ENCODE peak calls at places on chromosomes 16 and 17, in four cellular contexts. K is tibial nerve, V is GM23248, G is IMR-90. R is an unnamed sample.

GRCh38 chr16:3058173-3059030 is 7.0 kb upstream of the IL32 start:
- DNase-seq in G (no peak), V (peak), K (peak), R (peak)

GRCh38 chr17:9473716-9474115 is 101.9 kb downstream of the STX8 start:
- DNase-seq in K (no peak), V (peak), G (peak), R (no peak)

GRCh38 chr16:85548375-85548774 is 64.7 kb upstream of the GSE1 start:
- DNase-seq in V (no peak), G (no peak), K (no peak), R (no peak)

GRCh38 chr16:67659675-67660563 is at the start of gene ACD:
- DNase-seq in V (peak), G (peak), K (peak), R (peak)

GRCh38 chr17:49723423-49723822 is 15.7 kb upstream of the SLC35B1 start:
- DNase-seq in K (no peak), G (no peak), V (no peak), R (no peak)

GRCh38 chr17:72031219-72031906 is 89.5 kb upstream of the SOX9 start:
- DNase-seq in G (no peak), K (no peak), V (no peak), R (no peak)

GRCh38 chr17:74076446-74076845 is 127.0 kb upstream of the RPL38 start:
- DNase-seq in K (no peak), G (no peak), V (no peak), R (no peak)

GRCh38 chr16:88700636-88701482 is 5.3 kb downstream of the RNF166 start:
- DNase-seq in V (peak), K (peak), G (peak), R (peak)

GRCh38 chr16:27515874-27516353 is 33.8 kb downstream of the GTF3C1 start:
- DNase-seq in K (no peak), V (peak), G (no peak), R (no peak)

GRCh38 chr16:27778171-27778925 is 228.4 kb downstream of the KATNIP start:
- DNase-seq in K (no peak), G (no peak), V (no peak), R (no peak)

GRCh38 chr17:69669441-69670178 is 255.1 kb downstream of the MAP2K6 start:
- DNase-seq in K (no peak), V (no peak), G (peak), R (no peak)

GRCh38 chr17:6098050-6098449 is 27.9 kb downstream of the WSCD1 start:
- DNase-seq in G (no peak), K (no peak), V (no peak), R (no peak)

GRCh38 chr17:40817103-40817682 is 5.2 kb downstream of the KRT10 start:
- DNase-seq in K (no peak), V (no peak), G (no peak), R (no peak)

GRCh38 chr16:78821335-78821734 is 721.9 kb downstream of the WWOX start:
- DNase-seq in K (no peak), G (no peak), V (no peak), R (no peak)

GRCh38 chr16:71257768-71258167 is 27.2 kb upstream of the HYDIN start:
- DNase-seq in V (no peak), K (no peak), G (no peak), R (no peak)

GRCh38 chr16:24198807-24199533 is 57.2 kb upstream of the CACNG3 start:
- DNase-seq in K (no peak), V (no peak), G (no peak), R (no peak)

GRCh38 chr16:17397499-17397891 is 73.3 kb downstream of the XYLT1 start:
- DNase-seq in V (peak), K (peak), G (peak), R (no peak)

GRCh38 chr16:28873543-28874201 is 4.6 kb upstream of the ATP2A1 start:
- DNase-seq in V (peak), G (no peak), K (no peak), R (no peak)

GRCh38 chr17:82435601-82436583 is 14.7 kb downstream of the CYBC1 start:
- DNase-seq in V (no peak), K (no peak), G (no peak), R (no peak)

R was measured in putamen.